ENCODE peak calls at places on chromosome 11, in eight cellular contexts. One of them, this sample, is unnamed.

GRCh38 chr11:106717222-106717621 is 301.1 kb downstream of the GUCY1A2 start:
- DNase-seq in GM10248: no peak
- DNase-seq in pancreas: no peak
- DNase-seq in HFFc6: no peak
- DNase-seq in DMS153: no peak
- DNase-seq in GM13977: no peak
- DNase-seq in DMS53: peak; percentile 13
- DNase-seq in adipocyte: no peak
- DNase-seq in this sample: no peak

GRCh38 chr11:32905028-32905667 is 12.5 kb downstream of the QSER1 start:
- DNase-seq in GM10248: no peak
- DNase-seq in pancreas: no peak
- DNase-seq in HFFc6: no peak
- DNase-seq in DMS153: no peak
- DNase-seq in GM13977: no peak
- DNase-seq in DMS53: no peak
- DNase-seq in adipocyte: peak; percentile 50
- DNase-seq in this sample: no peak

GRCh38 chr11:38593649-38594048 is 1995.6 kb upstream of the RAG2 start:
- DNase-seq in GM10248: no peak
- DNase-seq in pancreas: no peak
- DNase-seq in HFFc6: no peak
- DNase-seq in DMS153: no peak
- DNase-seq in GM13977: no peak
- DNase-seq in DMS53: no peak
- DNase-seq in adipocyte: peak; percentile 9
- DNase-seq in this sample: no peak

GRCh38 chr11:104222464-104222863 is 58.5 kb upstream of the PDGFD start:
- DNase-seq in GM10248: no peak
- DNase-seq in pancreas: no peak
- DNase-seq in HFFc6: no peak
- DNase-seq in DMS153: no peak
- DNase-seq in GM13977: no peak
- DNase-seq in DMS53: peak; percentile 47
- DNase-seq in adipocyte: no peak
- DNase-seq in this sample: no peak

GRCh38 chr11:39786281-39786680 is 1673.2 kb downstream of the LRRC4C start:
- DNase-seq in GM10248: no peak
- DNase-seq in pancreas: no peak
- DNase-seq in HFFc6: no peak
- DNase-seq in DMS153: no peak
- DNase-seq in GM13977: no peak
- DNase-seq in DMS53: no peak
- DNase-seq in adipocyte: no peak
- DNase-seq in this sample: no peak

GRCh38 chr11:14904745-14905103 is 12.7 kb upstream of the CYP2R1 start:
- DNase-seq in GM10248: peak; percentile 73
- DNase-seq in pancreas: peak; percentile 90
- DNase-seq in HFFc6: no peak
- DNase-seq in DMS153: no peak
- DNase-seq in GM13977: peak; percentile 71
- DNase-seq in DMS53: peak; percentile 89
- DNase-seq in adipocyte: peak; percentile 71
- DNase-seq in this sample: peak; percentile 79

GRCh38 chr11:117808768-117809167 is 11.8 kb upstream of the DSCAML1 start:
- DNase-seq in GM10248: no peak
- DNase-seq in pancreas: no peak
- DNase-seq in HFFc6: no peak
- DNase-seq in DMS153: no peak
- DNase-seq in GM13977: no peak
- DNase-seq in DMS53: no peak
- DNase-seq in adipocyte: no peak
- DNase-seq in this sample: peak; percentile 53

GRCh38 chr11:2090172-2091111 is 48.7 kb downstream of the IGF2 start:
- DNase-seq in GM10248: no peak
- DNase-seq in pancreas: no peak
- DNase-seq in HFFc6: no peak
- DNase-seq in DMS153: no peak
- DNase-seq in GM13977: no peak
- DNase-seq in DMS53: no peak
- DNase-seq in adipocyte: no peak
- DNase-seq in this sample: no peak

GRCh38 chr11:61279934-61280656 is 15.0 kb downstream of the VWCE start:
- DNase-seq in GM10248: no peak
- DNase-seq in pancreas: no peak
- DNase-seq in HFFc6: no peak
- DNase-seq in DMS153: no peak
- DNase-seq in GM13977: no peak
- DNase-seq in DMS53: no peak
- DNase-seq in adipocyte: no peak
- DNase-seq in this sample: no peak

GRCh38 chr11:70584786-70585545 is 186.6 kb downstream of the CTTN start:
- DNase-seq in GM10248: no peak
- DNase-seq in pancreas: no peak
- DNase-seq in HFFc6: no peak
- DNase-seq in DMS153: no peak
- DNase-seq in GM13977: no peak
- DNase-seq in DMS53: no peak
- DNase-seq in adipocyte: no peak
- DNase-seq in this sample: no peak

GRCh38 chr11:16883179-16883578 is 131.0 kb downstream of the PLEKHA7 start:
- DNase-seq in GM10248: no peak
- DNase-seq in pancreas: no peak
- DNase-seq in HFFc6: no peak
- DNase-seq in DMS153: peak; percentile 51
- DNase-seq in GM13977: no peak
- DNase-seq in DMS53: peak; percentile 64
- DNase-seq in adipocyte: no peak
- DNase-seq in this sample: peak; percentile 14

GRCh38 chr11:77602385-77603105 is 12.8 kb downstream of the AQP11 start:
- DNase-seq in GM10248: no peak
- DNase-seq in pancreas: no peak
- DNase-seq in HFFc6: peak; percentile 85
- DNase-seq in DMS153: no peak
- DNase-seq in GM13977: no peak
- DNase-seq in DMS53: peak; percentile 66
- DNase-seq in adipocyte: peak; percentile 90
- DNase-seq in this sample: no peak

GRCh38 chr11:12998336-12998735 is 10.8 kb upstream of the RASSF10 start:
- DNase-seq in GM10248: no peak
- DNase-seq in pancreas: no peak
- DNase-seq in HFFc6: no peak
- DNase-seq in DMS153: no peak
- DNase-seq in GM13977: no peak
- DNase-seq in DMS53: no peak
- DNase-seq in adipocyte: no peak
- DNase-seq in this sample: no peak

GRCh38 chr11:86795962-86796361 is 4.4 kb upstream of the PRSS23 start:
- DNase-seq in GM10248: no peak
- DNase-seq in pancreas: no peak
- DNase-seq in HFFc6: no peak
- DNase-seq in DMS153: no peak
- DNase-seq in GM13977: no peak
- DNase-seq in DMS53: peak; percentile 21
- DNase-seq in adipocyte: no peak
- DNase-seq in this sample: no peak

GRCh38 chr11:115911656-115912055 is 407.4 kb upstream of the CADM1 start:
- DNase-seq in GM10248: no peak
- DNase-seq in pancreas: no peak
- DNase-seq in HFFc6: no peak
- DNase-seq in DMS153: peak; percentile 42
- DNase-seq in GM13977: no peak
- DNase-seq in DMS53: no peak
- DNase-seq in adipocyte: no peak
- DNase-seq in this sample: no peak

GRCh38 chr11:59766542-59766941 is 11.4 kb downstream of the STX3 start:
- DNase-seq in GM10248: no peak
- DNase-seq in pancreas: peak; percentile 43
- DNase-seq in HFFc6: no peak
- DNase-seq in DMS153: no peak
- DNase-seq in GM13977: no peak
- DNase-seq in DMS53: no peak
- DNase-seq in adipocyte: no peak
- DNase-seq in this sample: no peak

GRCh38 chr11:115321602-115322289 is 182.5 kb downstream of the CADM1 start:
- DNase-seq in GM10248: no peak
- DNase-seq in pancreas: no peak
- DNase-seq in HFFc6: no peak
- DNase-seq in DMS153: no peak
- DNase-seq in GM13977: no peak
- DNase-seq in DMS53: no peak
- DNase-seq in adipocyte: no peak
- DNase-seq in this sample: no peak

GRCh38 chr11:109421981-109422590 is at the start of gene C11orf87:
- DNase-seq in GM10248: peak; percentile 11
- DNase-seq in pancreas: no peak
- DNase-seq in HFFc6: no peak
- DNase-seq in DMS153: peak; percentile 30
- DNase-seq in GM13977: no peak
- DNase-seq in DMS53: peak; percentile 73
- DNase-seq in adipocyte: peak; percentile 17
- DNase-seq in this sample: no peak

GRCh38 chr11:10496296-10496936 is 41.4 kb downstream of the AMPD3 start:
- DNase-seq in GM10248: no peak
- DNase-seq in pancreas: no peak
- DNase-seq in HFFc6: no peak
- DNase-seq in DMS153: no peak
- DNase-seq in GM13977: peak; percentile 5
- DNase-seq in DMS53: no peak
- DNase-seq in adipocyte: no peak
- DNase-seq in this sample: no peak

GRCh38 chr11:134272381-134273316 is 3.5 kb upstream of the GLB1L3 start:
- DNase-seq in GM10248: no peak
- DNase-seq in pancreas: no peak
- DNase-seq in HFFc6: no peak
- DNase-seq in DMS153: peak; percentile 55
- DNase-seq in GM13977: no peak
- DNase-seq in DMS53: peak; percentile 40
- DNase-seq in adipocyte: peak; percentile 55
- DNase-seq in this sample: no peak

GRCh38 chr11:11569936-11570491 is 51.8 kb downstream of the GALNT18 start:
- DNase-seq in GM10248: no peak
- DNase-seq in pancreas: peak; percentile 26
- DNase-seq in HFFc6: no peak
- DNase-seq in DMS153: peak; percentile 17
- DNase-seq in GM13977: no peak
- DNase-seq in DMS53: no peak
- DNase-seq in adipocyte: no peak
- DNase-seq in this sample: peak; percentile 33

GRCh38 chr11:115721309-115722007 is 217.2 kb upstream of the CADM1 start:
- DNase-seq in GM10248: no peak
- DNase-seq in pancreas: no peak
- DNase-seq in HFFc6: no peak
- DNase-seq in DMS153: no peak
- DNase-seq in GM13977: no peak
- DNase-seq in DMS53: no peak
- DNase-seq in adipocyte: no peak
- DNase-seq in this sample: no peak

GRCh38 chr11:31133064-31133463 is 236.5 kb downstream of the DCDC1 start:
- DNase-seq in GM10248: no peak
- DNase-seq in pancreas: no peak
- DNase-seq in HFFc6: no peak
- DNase-seq in DMS153: no peak
- DNase-seq in GM13977: no peak
- DNase-seq in DMS53: no peak
- DNase-seq in adipocyte: no peak
- DNase-seq in this sample: no peak

GRCh38 chr11:76734456-76735217 is 48.5 kb upstream of the TSKU start:
- DNase-seq in GM10248: no peak
- DNase-seq in pancreas: no peak
- DNase-seq in HFFc6: no peak
- DNase-seq in DMS153: no peak
- DNase-seq in GM13977: no peak
- DNase-seq in DMS53: no peak
- DNase-seq in adipocyte: no peak
- DNase-seq in this sample: no peak

GRCh38 chr11:6736495-6737121 is 35.2 kb downstream of the OR2AG2 start:
- DNase-seq in GM10248: no peak
- DNase-seq in pancreas: no peak
- DNase-seq in HFFc6: no peak
- DNase-seq in DMS153: no peak
- DNase-seq in GM13977: no peak
- DNase-seq in DMS53: no peak
- DNase-seq in adipocyte: no peak
- DNase-seq in this sample: no peak

GRCh38 chr11:70031631-70032469 is 46.3 kb upstream of the ANO1 start:
- DNase-seq in GM10248: no peak
- DNase-seq in pancreas: no peak
- DNase-seq in HFFc6: no peak
- DNase-seq in DMS153: no peak
- DNase-seq in GM13977: no peak
- DNase-seq in DMS53: no peak
- DNase-seq in adipocyte: no peak
- DNase-seq in this sample: no peak

GRCh38 chr11:64384981-64385952 is 26.3 kb downstream of the RPS6KA4 start:
- DNase-seq in GM10248: no peak
- DNase-seq in pancreas: peak; percentile 22
- DNase-seq in HFFc6: no peak
- DNase-seq in DMS153: no peak
- DNase-seq in GM13977: no peak
- DNase-seq in DMS53: no peak
- DNase-seq in adipocyte: no peak
- DNase-seq in this sample: no peak